ENCODE peak calls at places on chromosomes 16 and 17, in nine cellular contexts. C is HepG2, L is A549, F is vagina, G is lower leg skin, R is sigmoid colon, M is ovary, Y is esophagus squamous epithelium, U is transverse colon. I is an unnamed sample.

GRCh38 chr17:21318439-21318838 is 33.9 kb downstream of the MAP2K3 start:
- DNase-seq in C (no peak), L (no peak), F (no peak), G (peak; percentile 85), R (peak; percentile 65), M (no peak), Y (no peak), U (no peak), I (no peak)

GRCh38 chr17:56908061-56908542 is 5.7 kb downstream of the TRIM25 start:
- DNase-seq in C (no peak), L (peak; percentile 53), F (no peak), G (no peak), R (no peak), M (no peak), Y (no peak), U (peak; percentile 76), I (peak; percentile 82)

GRCh38 chr17:58314706-58315015 is 13.9 kb downstream of the TSPOAP1 start:
- DNase-seq in C (no peak), L (no peak), F (no peak), G (no peak), R (no peak), M (no peak), Y (no peak), U (no peak), I (no peak)

GRCh38 chr17:17455173-17455572 is 21.6 kb upstream of the MED9 start:
- DNase-seq in C (no peak), L (no peak), F (no peak), G (no peak), R (no peak), M (no peak), Y (no peak), U (no peak), I (no peak)

GRCh38 chr17:35087731-35088646 is 24.5 kb upstream of the RFFL start:
- DNase-seq in C (peak; percentile 49), L (peak; percentile 75), F (no peak), G (no peak), R (peak; percentile 82), M (no peak), Y (no peak), U (peak; percentile 72), I (peak; percentile 55)

GRCh38 chr17:41975099-41976083 is 8.8 kb downstream of the CNP start:
- DNase-seq in C (no peak), L (no peak), F (no peak), G (no peak), R (no peak), M (no peak), Y (no peak), U (no peak), I (no peak)

GRCh38 chr16:4942481-4942880 is 5.5 kb upstream of the PPL start:
- DNase-seq in C (no peak), L (no peak), F (no peak), G (no peak), R (no peak), M (no peak), Y (no peak), U (no peak), I (no peak)

GRCh38 chr16:87531418-87531817 is 38.6 kb upstream of the ZCCHC14 start:
- DNase-seq in C (no peak), L (no peak), F (no peak), G (no peak), R (no peak), M (no peak), Y (no peak), U (no peak), I (no peak)

GRCh38 chr16:70717065-70717464 is 31.2 kb upstream of the MTSS2 start:
- DNase-seq in C (no peak), L (no peak), F (no peak), G (no peak), R (no peak), M (no peak), Y (no peak), U (no peak), I (no peak)

GRCh38 chr16:70715860-70716357 is 30.1 kb upstream of the MTSS2 start:
- DNase-seq in C (no peak), L (no peak), F (no peak), G (no peak), R (no peak), M (no peak), Y (no peak), U (no peak), I (no peak)

GRCh38 chr16:70713781-70714180 is 27.9 kb upstream of the MTSS2 start:
- DNase-seq in C (no peak), L (no peak), F (no peak), G (no peak), R (no peak), M (no peak), Y (no peak), U (no peak), I (no peak)

GRCh38 chr16:70714526-70715112 is 28.8 kb upstream of the MTSS2 start:
- DNase-seq in C (no peak), L (no peak), F (no peak), G (no peak), R (no peak), M (no peak), Y (no peak), U (no peak), I (no peak)

DNA sequence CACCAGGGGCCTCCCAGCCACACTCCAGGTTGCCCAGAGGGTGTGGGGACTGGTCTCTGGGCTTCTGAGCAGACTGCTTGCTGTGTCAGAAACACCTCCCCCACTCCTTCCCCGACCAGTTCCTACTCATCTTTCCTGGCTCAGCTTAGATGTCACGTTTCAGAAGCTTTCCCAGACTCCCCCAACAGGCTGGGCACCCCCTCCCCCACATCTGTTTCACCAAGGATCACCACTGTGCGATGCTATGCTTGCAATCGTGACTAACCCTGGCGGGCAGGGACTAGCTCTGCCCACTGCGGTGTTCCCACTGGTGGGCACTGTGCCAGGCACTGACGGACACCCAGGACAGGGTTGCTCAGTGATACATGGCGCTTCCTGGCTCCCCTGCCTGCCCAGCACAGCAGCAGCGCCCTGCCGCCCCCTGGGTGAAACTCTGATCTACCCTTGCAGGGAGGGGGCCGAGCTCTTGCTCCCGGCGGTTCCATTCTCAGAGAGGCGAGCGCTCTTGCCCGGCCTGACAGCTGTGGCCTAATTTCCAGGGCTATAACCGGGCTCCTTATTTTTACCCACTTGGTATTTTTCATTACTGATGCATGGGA is 29.4 kb upstream of the MTSS2 start:
- DNase-seq in C (no peak), L (peak; percentile 87), F (no peak), G (peak; percentile 94), R (peak; percentile 98), M (peak; percentile 88), Y (no peak), U (peak; percentile 70), I (peak; percentile 90)
- TF ChIP-seq CTCF in C (no peak), L (no peak), F (no peak), G (no peak), R (no peak), M (peak; percentile 35), Y (peak; percentile 6), U (no peak), I (no peak)

DNA sequence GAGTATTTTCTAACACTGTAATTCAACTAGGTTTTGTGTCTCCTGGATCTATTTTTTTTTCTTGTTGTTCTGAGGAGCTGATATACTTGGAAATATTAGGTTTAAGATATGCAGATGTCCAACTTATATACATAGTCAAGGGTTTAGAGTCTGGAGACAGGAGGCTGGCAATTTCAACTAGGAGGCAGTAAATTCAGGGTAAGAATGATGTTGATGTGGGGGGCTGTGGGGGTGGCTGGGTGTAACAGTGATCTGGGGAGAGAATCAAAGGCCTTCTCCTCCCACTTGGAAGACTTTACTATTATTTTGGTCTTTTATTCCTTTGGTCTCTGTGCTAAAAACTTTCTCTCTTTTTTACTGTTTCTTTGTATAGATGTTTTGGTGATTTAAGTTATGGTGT is 88.0 kb downstream of the MAP2K6 start:
- DNase-seq in C (no peak), L (no peak), F (no peak), G (no peak), R (no peak), M (no peak), Y (no peak), U (no peak), I (no peak)
- H3K4me3 ChIP-seq in C (peak overlapping the region; percentile 64), L (peak overlapping the region; percentile 30), F (peak overlapping the region; percentile 14), G (no peak overlapping the region), R (no peak overlapping the region), M (peak overlapping the region; percentile 12), Y (peak overlapping the region; percentile 40), U (peak overlapping the region; percentile 12), I (peak overlapping the region; percentile 47)

GRCh38 chr17:43385046-43385831 is 13.6 kb upstream of the ARL4D start:
- DNase-seq in C (no peak), L (no peak), F (no peak), G (no peak), R (no peak), M (no peak), Y (no peak), U (no peak), I (no peak)

GRCh38 chr17:43393944-43394482 is 4.8 kb upstream of the ARL4D start:
- DNase-seq in C (peak; percentile 83), L (peak; percentile 91), F (no peak), G (peak; percentile 98), R (peak; percentile 97), M (peak; percentile 96), Y (peak; percentile 25), U (peak; percentile 94), I (peak; percentile 89)

GRCh38 chr17:43392397-43392796 is 6.4 kb upstream of the ARL4D start:
- DNase-seq in C (no peak), L (no peak), F (no peak), G (no peak), R (no peak), M (no peak), Y (no peak), U (no peak), I (no peak)

GRCh38 chr17:43388198-43389021 is 10.4 kb upstream of the ARL4D start:
- DNase-seq in C (peak; percentile 81), L (peak; percentile 95), F (peak; percentile 96), G (peak; percentile 98), R (peak; percentile 97), M (peak; percentile 95), Y (peak; percentile 78), U (peak; percentile 94), I (peak; percentile 95)

GRCh38 chr17:43389022-43389947 is 9.5 kb upstream of the ARL4D start:
- DNase-seq in C (peak; percentile 74), L (peak; percentile 88), F (no peak), G (peak; percentile 98), R (peak; percentile 96), M (peak; percentile 88), Y (peak; percentile 29), U (peak; percentile 87), I (peak; percentile 90)
- TF ChIP-seq POLR2A in C (no peak), L (no peak), F (peak; percentile 47), G (no peak), R (no peak), M (peak; percentile 35), Y (no peak), U (peak; percentile 58), I (peak; percentile 29)

DNA sequence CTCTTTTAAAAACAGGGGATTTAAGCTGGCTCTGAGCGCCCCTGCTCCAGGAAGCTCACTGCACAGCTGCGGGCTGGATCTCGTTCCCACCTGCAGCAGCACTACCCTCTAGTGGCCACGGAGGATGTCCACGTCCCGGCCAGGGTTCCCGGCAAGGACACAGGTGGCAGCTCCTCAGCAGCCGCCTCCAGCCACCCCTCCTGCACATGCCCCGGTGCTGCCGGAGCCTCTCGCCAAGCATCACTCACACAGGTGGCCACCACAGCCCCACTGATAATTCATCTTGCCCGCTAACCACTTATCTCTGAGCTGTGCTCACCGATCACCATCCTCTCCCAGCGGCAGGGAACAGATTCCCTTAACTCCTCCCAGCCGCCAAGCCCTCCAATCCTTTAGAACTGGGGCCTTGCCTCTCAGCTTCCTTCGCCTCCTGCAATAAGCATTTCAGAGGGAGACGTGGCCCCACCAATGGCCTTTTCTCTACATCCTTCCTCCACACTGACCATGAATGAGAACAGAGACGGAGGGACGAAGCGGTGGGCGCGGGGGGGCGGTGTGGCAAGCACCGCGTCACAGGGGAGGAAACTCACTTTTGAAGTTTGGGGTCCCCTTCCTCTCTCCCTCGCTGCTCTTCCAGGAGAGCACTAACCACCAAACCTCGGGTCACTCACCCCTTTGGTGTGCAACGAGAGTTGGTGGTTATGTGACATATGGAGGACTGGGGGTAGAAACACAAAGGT is 222.1 kb downstream of the RBFOX3 start:
- DNase-seq in C (peak; percentile 34), L (peak; percentile 66), F (no peak), G (no peak), R (no peak), M (no peak), Y (no peak), U (peak; percentile 54), I (peak; percentile 67)
- TF ChIP-seq CTCF in C (peak; percentile 81), L (peak; percentile 77), F (no peak), G (no peak), R (peak; percentile 53), M (no peak), Y (peak; percentile 55), U (peak; percentile 51), I (peak; percentile 53)